ENCODE peak calls at places on chromosomes 13 and 19, in ten cellular contexts. One of them, this sample, is unnamed.

GRCh38 chr13:50386527-50387123 is 371.4 kb downstream of the KCNRG start:
- DNase-seq in fibroblast of mammary gland: peak
- DNase-seq in pancreas: no peak
- DNase-seq in HFFc6: no peak
- DNase-seq in OCI-LY7: no peak
- DNase-seq in lower leg skin: no peak
- DNase-seq in CD8-positive, alpha-beta T cell: no peak
- DNase-seq in transverse colon: no peak
- DNase-seq in choroid plexus epithelial cell: peak
- DNase-seq in heart left ventricle: no peak
- DNase-seq in this sample: no peak

GRCh38 chr13:99967884-99968520 is 3.6 kb downstream of the ZIC5 start:
- DNase-seq in fibroblast of mammary gland: no peak
- DNase-seq in pancreas: no peak
- DNase-seq in HFFc6: no peak
- DNase-seq in OCI-LY7: no peak
- DNase-seq in lower leg skin: no peak
- DNase-seq in CD8-positive, alpha-beta T cell: no peak
- DNase-seq in transverse colon: no peak
- DNase-seq in choroid plexus epithelial cell: peak
- DNase-seq in heart left ventricle: no peak
- DNase-seq in this sample: no peak

GRCh38 chr19:17677002-17677401 is 11.2 kb downstream of the UNC13A start:
- DNase-seq in fibroblast of mammary gland: no peak
- DNase-seq in pancreas: no peak
- DNase-seq in HFFc6: no peak
- DNase-seq in OCI-LY7: peak
- DNase-seq in lower leg skin: no peak
- DNase-seq in CD8-positive, alpha-beta T cell: no peak
- DNase-seq in transverse colon: no peak
- DNase-seq in choroid plexus epithelial cell: peak
- DNase-seq in heart left ventricle: no peak
- DNase-seq in this sample: no peak

GRCh38 chr19:35936738-35937268 is 629 bp downstream of the LRFN3 start:
- DNase-seq in fibroblast of mammary gland: no peak
- DNase-seq in pancreas: no peak
- DNase-seq in HFFc6: no peak
- DNase-seq in OCI-LY7: no peak
- DNase-seq in lower leg skin: no peak
- DNase-seq in CD8-positive, alpha-beta T cell: no peak
- DNase-seq in transverse colon: no peak
- DNase-seq in choroid plexus epithelial cell: no peak
- DNase-seq in heart left ventricle: no peak
- DNase-seq in this sample: no peak

GRCh38 chr13:98478134-98479129 is 98.5 kb downstream of the STK24 start:
- DNase-seq in fibroblast of mammary gland: peak
- DNase-seq in pancreas: no peak
- DNase-seq in HFFc6: peak
- DNase-seq in OCI-LY7: peak
- DNase-seq in lower leg skin: peak
- DNase-seq in CD8-positive, alpha-beta T cell: peak
- DNase-seq in transverse colon: no peak
- DNase-seq in choroid plexus epithelial cell: peak
- DNase-seq in heart left ventricle: no peak
- DNase-seq in this sample: no peak

GRCh38 chr13:110230661-110231347 is 76.2 kb downstream of the COL4A1 start:
- DNase-seq in fibroblast of mammary gland: no peak
- DNase-seq in pancreas: no peak
- DNase-seq in HFFc6: no peak
- DNase-seq in OCI-LY7: no peak
- DNase-seq in lower leg skin: no peak
- DNase-seq in CD8-positive, alpha-beta T cell: no peak
- DNase-seq in transverse colon: no peak
- DNase-seq in choroid plexus epithelial cell: no peak
- DNase-seq in heart left ventricle: no peak
- DNase-seq in this sample: no peak

GRCh38 chr19:38815059-38816001 is 2.6 kb upstream of the LGALS4 start:
- DNase-seq in fibroblast of mammary gland: no peak
- DNase-seq in pancreas: no peak
- DNase-seq in HFFc6: no peak
- DNase-seq in OCI-LY7: no peak
- DNase-seq in lower leg skin: no peak
- DNase-seq in CD8-positive, alpha-beta T cell: no peak
- DNase-seq in transverse colon: peak
- DNase-seq in choroid plexus epithelial cell: no peak
- DNase-seq in heart left ventricle: no peak
- DNase-seq in this sample: no peak

GRCh38 chr13:33891196-33891742 is 73.3 kb downstream of the RFC3 start:
- DNase-seq in fibroblast of mammary gland: no peak
- DNase-seq in pancreas: no peak
- DNase-seq in HFFc6: no peak
- DNase-seq in OCI-LY7: no peak
- DNase-seq in lower leg skin: no peak
- DNase-seq in CD8-positive, alpha-beta T cell: no peak
- DNase-seq in transverse colon: no peak
- DNase-seq in choroid plexus epithelial cell: no peak
- DNase-seq in heart left ventricle: no peak
- DNase-seq in this sample: no peak

GRCh38 chr19:33267706-33268105 is 34.6 kb downstream of the CEBPA start:
- DNase-seq in fibroblast of mammary gland: no peak
- DNase-seq in pancreas: no peak
- DNase-seq in HFFc6: no peak
- DNase-seq in OCI-LY7: no peak
- DNase-seq in lower leg skin: no peak
- DNase-seq in CD8-positive, alpha-beta T cell: no peak
- DNase-seq in transverse colon: no peak
- DNase-seq in choroid plexus epithelial cell: no peak
- DNase-seq in heart left ventricle: peak
- DNase-seq in this sample: no peak

GRCh38 chr13:35920816-35921215 is 210.4 kb downstream of the DCLK1 start:
- DNase-seq in fibroblast of mammary gland: no peak
- DNase-seq in pancreas: no peak
- DNase-seq in HFFc6: no peak
- DNase-seq in OCI-LY7: no peak
- DNase-seq in lower leg skin: no peak
- DNase-seq in CD8-positive, alpha-beta T cell: no peak
- DNase-seq in transverse colon: no peak
- DNase-seq in choroid plexus epithelial cell: no peak
- DNase-seq in heart left ventricle: no peak
- DNase-seq in this sample: no peak

GRCh38 chr13:28268800-28269223 is 130.5 kb downstream of the PAN3 start:
- DNase-seq in fibroblast of mammary gland: no peak
- DNase-seq in pancreas: no peak
- DNase-seq in HFFc6: no peak
- DNase-seq in OCI-LY7: peak
- DNase-seq in lower leg skin: no peak
- DNase-seq in CD8-positive, alpha-beta T cell: no peak
- DNase-seq in transverse colon: no peak
- DNase-seq in choroid plexus epithelial cell: no peak
- DNase-seq in heart left ventricle: no peak
- DNase-seq in this sample: no peak

GRCh38 chr13:51829236-51829899 is 15.6 kb downstream of the TMEM272 start:
- DNase-seq in fibroblast of mammary gland: no peak
- DNase-seq in pancreas: no peak
- DNase-seq in HFFc6: no peak
- DNase-seq in OCI-LY7: peak
- DNase-seq in lower leg skin: no peak
- DNase-seq in CD8-positive, alpha-beta T cell: no peak
- DNase-seq in transverse colon: no peak
- DNase-seq in choroid plexus epithelial cell: no peak
- DNase-seq in heart left ventricle: no peak
- DNase-seq in this sample: no peak

GRCh38 chr13:51834581-51835158 is 10.3 kb downstream of the TMEM272 start:
- DNase-seq in fibroblast of mammary gland: no peak
- DNase-seq in pancreas: no peak
- DNase-seq in HFFc6: no peak
- DNase-seq in OCI-LY7: no peak
- DNase-seq in lower leg skin: no peak
- DNase-seq in CD8-positive, alpha-beta T cell: no peak
- DNase-seq in transverse colon: no peak
- DNase-seq in choroid plexus epithelial cell: no peak
- DNase-seq in heart left ventricle: no peak
- DNase-seq in this sample: no peak

GRCh38 chr13:51833980-51834379 is 11.0 kb downstream of the TMEM272 start:
- DNase-seq in fibroblast of mammary gland: no peak
- DNase-seq in pancreas: no peak
- DNase-seq in HFFc6: no peak
- DNase-seq in OCI-LY7: no peak
- DNase-seq in lower leg skin: no peak
- DNase-seq in CD8-positive, alpha-beta T cell: no peak
- DNase-seq in transverse colon: no peak
- DNase-seq in choroid plexus epithelial cell: no peak
- DNase-seq in heart left ventricle: no peak
- DNase-seq in this sample: no peak

GRCh38 chr13:51831519-51831918 is 13.5 kb downstream of the TMEM272 start:
- DNase-seq in fibroblast of mammary gland: no peak
- DNase-seq in pancreas: no peak
- DNase-seq in HFFc6: no peak
- DNase-seq in OCI-LY7: no peak
- DNase-seq in lower leg skin: no peak
- DNase-seq in CD8-positive, alpha-beta T cell: no peak
- DNase-seq in transverse colon: no peak
- DNase-seq in choroid plexus epithelial cell: no peak
- DNase-seq in heart left ventricle: no peak
- DNase-seq in this sample: no peak

DNA sequence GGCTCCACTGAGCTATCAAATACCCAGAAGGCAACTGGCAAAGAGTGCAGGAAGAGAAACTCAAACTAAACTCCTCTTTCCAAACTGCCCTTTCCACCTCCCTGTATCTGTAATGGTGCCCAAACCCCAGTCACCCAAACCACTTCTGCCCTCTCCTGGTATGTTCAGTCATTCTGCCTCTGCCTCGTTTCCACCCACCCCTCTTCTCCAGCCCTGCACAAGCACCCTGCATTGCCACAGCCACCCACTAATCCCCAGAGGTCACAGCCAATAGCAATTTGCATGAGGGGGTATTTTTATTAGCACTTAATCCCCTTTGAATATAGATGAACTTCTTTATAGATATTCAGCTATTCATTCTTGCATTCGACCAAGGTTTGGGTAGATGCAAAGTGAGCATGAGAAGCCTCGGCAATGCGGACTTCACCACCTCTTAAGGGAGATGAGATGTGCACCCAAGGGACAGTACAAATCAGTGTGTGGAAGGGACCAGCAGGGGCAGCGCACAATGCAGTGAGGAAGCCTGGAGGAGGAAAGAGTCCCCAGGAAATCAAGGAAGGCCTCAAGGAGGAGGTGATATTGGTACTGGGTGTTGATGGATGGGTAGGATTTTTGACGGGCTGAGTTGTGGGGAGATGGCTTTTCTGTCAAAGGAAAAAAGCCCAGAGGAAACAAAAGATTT is 12.4 kb downstream of the TMEM272 start:
- DNase-seq in fibroblast of mammary gland: peak
- DNase-seq in pancreas: peak
- DNase-seq in HFFc6: peak
- DNase-seq in OCI-LY7: peak
- DNase-seq in lower leg skin: no peak
- DNase-seq in CD8-positive, alpha-beta T cell: peak
- DNase-seq in transverse colon: peak
- DNase-seq in choroid plexus epithelial cell: peak
- DNase-seq in heart left ventricle: no peak
- DNase-seq in this sample: no peak
- TF ChIP-seq CTCF in fibroblast of mammary gland: peak
- TF ChIP-seq CTCF in pancreas: no peak
- TF ChIP-seq CTCF in HFFc6: peak
- TF ChIP-seq CTCF in OCI-LY7: peak
- TF ChIP-seq CTCF in lower leg skin: no peak
- TF ChIP-seq CTCF in CD8-positive, alpha-beta T cell: peak
- TF ChIP-seq CTCF in transverse colon: no peak
- TF ChIP-seq CTCF in choroid plexus epithelial cell: peak
- TF ChIP-seq CTCF in heart left ventricle: peak
- TF ChIP-seq CTCF in this sample: peak

DNA sequence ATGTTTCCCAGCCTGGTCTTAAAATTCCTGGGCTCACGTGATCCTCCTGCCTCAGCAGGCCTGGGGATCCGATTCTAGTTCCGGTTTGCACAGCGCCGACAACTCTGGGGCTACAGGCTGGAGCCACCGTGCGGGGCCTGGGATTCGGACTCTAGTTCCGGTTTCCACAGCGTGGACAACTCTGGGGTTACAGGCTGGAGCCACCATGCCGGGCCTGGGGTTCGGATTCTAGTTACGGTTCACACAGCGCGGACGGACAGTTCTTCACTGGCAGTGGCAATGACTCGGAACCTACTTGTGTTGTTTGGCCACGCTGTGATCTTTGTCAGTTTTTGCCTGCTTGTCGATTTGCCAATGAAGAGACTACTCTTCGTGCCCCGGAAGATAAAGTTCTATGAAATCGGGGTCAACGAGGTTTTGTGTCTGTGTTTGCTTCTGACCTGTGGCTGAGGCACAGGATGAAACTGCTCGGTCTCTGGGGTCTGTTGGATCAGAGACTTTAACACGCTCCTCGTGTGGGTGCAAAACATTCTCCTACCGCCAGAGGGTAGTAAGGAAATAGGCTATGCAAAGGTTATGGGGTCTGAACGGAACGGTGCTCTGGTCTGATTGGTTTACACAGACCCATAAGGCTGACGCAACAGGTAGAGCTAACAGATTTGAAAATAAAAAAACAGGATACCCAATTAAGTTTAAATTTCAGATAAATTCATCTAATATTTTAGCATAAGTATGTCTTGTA is 12.1 kb upstream of the ZSCAN1 start:
- DNase-seq in fibroblast of mammary gland: peak
- DNase-seq in pancreas: peak
- DNase-seq in HFFc6: no peak
- DNase-seq in OCI-LY7: no peak
- DNase-seq in lower leg skin: no peak
- DNase-seq in CD8-positive, alpha-beta T cell: peak
- DNase-seq in transverse colon: peak
- DNase-seq in choroid plexus epithelial cell: peak
- DNase-seq in heart left ventricle: no peak
- DNase-seq in this sample: peak
- TF ChIP-seq CTCF in fibroblast of mammary gland: peak
- TF ChIP-seq CTCF in pancreas: no peak
- TF ChIP-seq CTCF in HFFc6: peak
- TF ChIP-seq CTCF in OCI-LY7: no peak
- TF ChIP-seq CTCF in lower leg skin: no peak
- TF ChIP-seq CTCF in CD8-positive, alpha-beta T cell: peak
- TF ChIP-seq CTCF in transverse colon: peak
- TF ChIP-seq CTCF in choroid plexus epithelial cell: peak
- TF ChIP-seq CTCF in heart left ventricle: peak
- TF ChIP-seq CTCF in this sample: peak

GRCh38 chr19:42283248-42284065 is 14.4 kb downstream of the CIC start:
- DNase-seq in fibroblast of mammary gland: peak
- DNase-seq in pancreas: peak
- DNase-seq in HFFc6: peak
- DNase-seq in OCI-LY7: peak
- DNase-seq in lower leg skin: peak
- DNase-seq in CD8-positive, alpha-beta T cell: peak
- DNase-seq in transverse colon: peak
- DNase-seq in choroid plexus epithelial cell: peak
- DNase-seq in heart left ventricle: peak
- DNase-seq in this sample: peak
- TF ChIP-seq CTCF in fibroblast of mammary gland: no peak
- TF ChIP-seq CTCF in pancreas: no peak
- TF ChIP-seq CTCF in HFFc6: no peak
- TF ChIP-seq CTCF in OCI-LY7: peak
- TF ChIP-seq CTCF in lower leg skin: no peak
- TF ChIP-seq CTCF in CD8-positive, alpha-beta T cell: no peak
- TF ChIP-seq CTCF in transverse colon: no peak
- TF ChIP-seq CTCF in choroid plexus epithelial cell: no peak
- TF ChIP-seq CTCF in heart left ventricle: peak
- TF ChIP-seq CTCF in this sample: no peak

GRCh38 chr13:101919541-101920306 is 467.2 kb downstream of the ITGBL1 start:
- DNase-seq in fibroblast of mammary gland: peak
- DNase-seq in pancreas: no peak
- DNase-seq in HFFc6: no peak
- DNase-seq in OCI-LY7: no peak
- DNase-seq in lower leg skin: no peak
- DNase-seq in CD8-positive, alpha-beta T cell: no peak
- DNase-seq in transverse colon: no peak
- DNase-seq in choroid plexus epithelial cell: peak
- DNase-seq in heart left ventricle: peak
- DNase-seq in this sample: peak
- TF ChIP-seq CTCF in fibroblast of mammary gland: no peak
- TF ChIP-seq CTCF in pancreas: no peak
- TF ChIP-seq CTCF in HFFc6: no peak
- TF ChIP-seq CTCF in OCI-LY7: no peak
- TF ChIP-seq CTCF in lower leg skin: no peak
- TF ChIP-seq CTCF in CD8-positive, alpha-beta T cell: no peak
- TF ChIP-seq CTCF in transverse colon: no peak
- TF ChIP-seq CTCF in choroid plexus epithelial cell: peak
- TF ChIP-seq CTCF in heart left ventricle: no peak
- TF ChIP-seq CTCF in this sample: peak